ENCODE peak calls at places on chromosomes 4 and X, in five cellular contexts. D is A172; C is EL; F is neural progenitor cell; U is stimulated activated CD4-positive, alpha-beta T cell treated with anti-CD3 and anti-CD28 coated beads, Interleukin-1b, Interleukin-23, amount 100 ng/mL, for 4 hours. V is an unnamed sample.

GRCh38 chr4:154590329-154591006 is at the start of gene FGA:
- DNase-seq in F (peak; percentile 50), C (no peak), D (no peak), U (no peak), V (no peak)

GRCh38 chr4:94636004-94636403 is 121.8 kb upstream of the BMPR1B start:
- DNase-seq in F (no peak), U (no peak), D (no peak), C (no peak), V (no peak)

GRCh38 chrX:150165776-150166610 is 197.1 kb upstream of the MAMLD1 start:
- DNase-seq in D (no peak), U (no peak), C (no peak), F (no peak), V (no peak)

GRCh38 chr4:77015390-77015789 is 60.4 kb downstream of the CCNI start:
- DNase-seq in D (peak; percentile 55), U (no peak), C (peak; percentile 39), F (no peak), V (no peak)

GRCh38 chr4:156475322-156475721 is 496.3 kb downstream of the PDGFC start:
- DNase-seq in U (no peak), F (peak; percentile 11), C (peak; percentile 70), D (peak; percentile 67), V (no peak)

GRCh38 chr4:38820329-38821061 is 15.9 kb upstream of the TLR1 start:
- DNase-seq in C (no peak), F (no peak), U (no peak), D (no peak), V (no peak)

GRCh38 chr4:93394488-93395185 is 433.9 kb upstream of the ATOH1 start:
- DNase-seq in U (no peak), F (no peak), C (no peak), D (peak; percentile 18), V (no peak)

GRCh38 chrX:15761564-15762191 is 23.6 kb downstream of the CA5B start:
- DNase-seq in F (peak; percentile 70), U (no peak), C (peak; percentile 31), D (peak; percentile 52), V (peak; percentile 41)

GRCh38 chr4:108651068-108651794 is 832 bp downstream of the OSTC start:
- DNase-seq in D (peak; percentile 15), C (peak; percentile 38), U (no peak), F (peak; percentile 27), V (no peak)

GRCh38 chr4:88440146-88440545 is 16.8 kb upstream of the HERC5 start:
- DNase-seq in C (no peak), U (no peak), D (no peak), F (no peak), V (no peak)

GRCh38 chr4:80015407-80016189 is 57.4 kb downstream of the ANTXR2 start:
- DNase-seq in C (no peak), U (no peak), F (no peak), D (no peak), V (no peak)

GRCh38 chrX:120768681-120769080 is 107.0 kb downstream of the CT47B1 start:
- DNase-seq in C (peak; percentile 54), F (no peak), D (peak; percentile 26), U (no peak), V (no peak)

GRCh38 chr4:86991998-86992397 is 57.2 kb downstream of the AFF1 start:
- DNase-seq in U (no peak), F (no peak), C (no peak), D (no peak), V (no peak)

GRCh38 chr4:152674359-152674758 is 5.4 kb downstream of the TMEM154 start:
- DNase-seq in U (no peak), F (peak; percentile 69), C (no peak), D (no peak), V (no peak)

GRCh38 chr4:152246659-152247058 is 289.2 kb downstream of the FBXW7 start:
- DNase-seq in U (no peak), D (no peak), C (no peak), F (no peak), V (peak; percentile 31)

V was measured in activated CD4-positive, alpha-beta memory T cell treated with anti-CD3 and anti-CD28 coated beads, Interleukin-2, amount 10 ng/mL, durations not matched to agents 7 days and 5 days.